ENCODE peak calls at places on chromosome 11, in four cellular contexts. N is NCI-H2081, M is posterior vena cava, H is bronchial epithelial cell. U is an unnamed sample.

GRCh38 chr11:68380786-68381622 is 68.6 kb downstream of the LRP5 start:
- DNase-seq in N (no peak), M (no peak), H (no peak), U (no peak)

GRCh38 chr11:115279831-115280761 is 224.1 kb downstream of the CADM1 start:
- DNase-seq in N (no peak), M (no peak), H (no peak), U (no peak)

GRCh38 chr11:44427432-44427831 is 117.5 kb upstream of the ALX4 start:
- DNase-seq in N (no peak), M (no peak), H (no peak), U (no peak)

GRCh38 chr11:68017858-68018729 is 8.0 kb downstream of the ALDH3B1 start:
- DNase-seq in N (no peak), M (no peak), H (no peak), U (no peak)

GRCh38 chr11:2375964-2376551 is 1.1 kb upstream of the CD81 start:
- DNase-seq in N (no peak), M (peak; percentile 59), H (no peak), U (no peak)

GRCh38 chr11:45771194-45771941 is 33.6 kb upstream of the SLC35C1 start:
- DNase-seq in N (peak; percentile 59), M (peak; percentile 90), H (peak; percentile 39), U (peak; percentile 90)

GRCh38 chr11:42521994-42522393 is 789.8 kb upstream of the API5 start:
- DNase-seq in N (no peak), M (no peak), H (no peak), U (no peak)

GRCh38 chr11:35484435-35484834 is 41.0 kb downstream of the PAMR1 start:
- DNase-seq in N (no peak), M (no peak), H (peak; percentile 48), U (no peak)

GRCh38 chr11:32435947-32436750 is 810 bp upstream of the WT1 start:
- DNase-seq in N (no peak), M (no peak), H (no peak), U (no peak)